ENCODE peak calls at places on chromosomes 1 and 21, in four cellular contexts. One of them, this sample, is unnamed.

GRCh38 chr1:181121498-181121897 is 33.0 kb downstream of the IER5 start:
- DNase-seq in epithelial cell of esophagus: no peak
- DNase-seq in SJSA1: no peak
- DNase-seq in NCI-H1436: no peak
- DNase-seq in this sample: no peak

GRCh38 chr1:90044346-90044745 is 49.4 kb downstream of the ZNF326 start:
- DNase-seq in epithelial cell of esophagus: no peak
- DNase-seq in SJSA1: no peak
- DNase-seq in NCI-H1436: no peak
- DNase-seq in this sample: no peak

GRCh38 chr1:174274452-174274851 is 115.1 kb downstream of the RABGAP1L start:
- DNase-seq in epithelial cell of esophagus: no peak
- DNase-seq in SJSA1: no peak
- DNase-seq in NCI-H1436: no peak
- DNase-seq in this sample: no peak

GRCh38 chr1:7373251-7373650 is 397.8 kb upstream of the VAMP3 start:
- DNase-seq in epithelial cell of esophagus: no peak
- DNase-seq in SJSA1: no peak
- DNase-seq in NCI-H1436: no peak
- DNase-seq in this sample: no peak

GRCh38 chr1:225816643-225817538 is 7.0 kb downstream of the EPHX1 start:
- DNase-seq in epithelial cell of esophagus: no peak
- DNase-seq in SJSA1: peak; percentile 14
- DNase-seq in NCI-H1436: no peak
- DNase-seq in this sample: no peak

GRCh38 chr21:38913120-38913975 is 107.6 kb downstream of the ETS2 start:
- DNase-seq in epithelial cell of esophagus: peak; percentile 86
- DNase-seq in SJSA1: peak; percentile 38
- DNase-seq in NCI-H1436: peak; percentile 23
- DNase-seq in this sample: no peak

GRCh38 chr1:190633488-190633887 is 155.8 kb upstream of the BRINP3 start:
- DNase-seq in epithelial cell of esophagus: peak; percentile 2
- DNase-seq in SJSA1: no peak
- DNase-seq in NCI-H1436: no peak
- DNase-seq in this sample: no peak

GRCh38 chr1:155038602-155039307 is 5.1 kb downstream of the DCST1 start:
- DNase-seq in epithelial cell of esophagus: peak; percentile 97
- DNase-seq in SJSA1: no peak
- DNase-seq in NCI-H1436: no peak
- DNase-seq in this sample: no peak

GRCh38 chr1:181503130-181503810 is 20.0 kb downstream of the CACNA1E start:
- DNase-seq in epithelial cell of esophagus: no peak
- DNase-seq in SJSA1: no peak
- DNase-seq in NCI-H1436: no peak
- DNase-seq in this sample: no peak

GRCh38 chr1:151988405-151988851 is 5.2 kb downstream of the S100A10 start:
- DNase-seq in epithelial cell of esophagus: peak; percentile 90
- DNase-seq in SJSA1: peak; percentile 94
- DNase-seq in NCI-H1436: no peak
- DNase-seq in this sample: no peak

This sample was measured in NCI-H1694.